ENCODE peak calls at places on chromosomes 5 and 9, in six cellular contexts. One of them, this sample, is unnamed.

GRCh38 chr5:83632874-83633273 is 87.8 kb downstream of the HAPLN1 start:
- DNase-seq in lung: no peak
- DNase-seq in RKO: no peak
- DNase-seq in HS-5: peak; percentile 73
- DNase-seq in AG09319: no peak
- DNase-seq in substantia nigra: no peak
- DNase-seq in this sample: no peak

GRCh38 chr9:124660341-124660801 is 110.7 kb downstream of the NR6A1 start:
- DNase-seq in substantia nigra: peak; percentile 26
- DNase-seq in HS-5: no peak
- DNase-seq in RKO: no peak
- DNase-seq in AG09319: no peak
- DNase-seq in lung: no peak
- DNase-seq in this sample: no peak

GRCh38 chr5:106680330-106680729 is 990.4 kb downstream of the EFNA5 start:
- DNase-seq in HS-5: no peak
- DNase-seq in AG09319: no peak
- DNase-seq in substantia nigra: no peak
- DNase-seq in RKO: no peak
- DNase-seq in lung: no peak
- DNase-seq in this sample: no peak

GRCh38 chr5:34655354-34655991 is 655 bp upstream of the RAI14 start:
- DNase-seq in RKO: peak; percentile 27
- DNase-seq in AG09319: peak; percentile 63
- DNase-seq in lung: peak; percentile 40
- DNase-seq in HS-5: peak; percentile 51
- DNase-seq in substantia nigra: peak; percentile 36
- DNase-seq in this sample: peak; percentile 64

GRCh38 chr9:121282309-121283071 is 14.5 kb downstream of the GSN start:
- DNase-seq in lung: peak; percentile 48
- DNase-seq in RKO: no peak
- DNase-seq in HS-5: no peak
- DNase-seq in AG09319: no peak
- DNase-seq in substantia nigra: peak; percentile 70
- DNase-seq in this sample: no peak

GRCh38 chr9:129282308-129283211 is 104.5 kb upstream of the IER5L start:
- DNase-seq in substantia nigra: no peak
- DNase-seq in HS-5: no peak
- DNase-seq in lung: no peak
- DNase-seq in AG09319: no peak
- DNase-seq in RKO: no peak
- DNase-seq in this sample: peak; percentile 41

GRCh38 chr9:71891557-71892189 is 19.3 kb downstream of the ABHD17B start:
- DNase-seq in HS-5: no peak
- DNase-seq in RKO: no peak
- DNase-seq in substantia nigra: no peak
- DNase-seq in AG09319: no peak
- DNase-seq in lung: no peak
- DNase-seq in this sample: no peak

GRCh38 chr9:22079873-22080341 is 70.8 kb upstream of the CDKN2B start:
- DNase-seq in HS-5: no peak
- DNase-seq in AG09319: no peak
- DNase-seq in substantia nigra: no peak
- DNase-seq in RKO: no peak
- DNase-seq in lung: no peak
- DNase-seq in this sample: no peak

GRCh38 chr5:40603378-40603777 is 76.3 kb upstream of the PTGER4 start:
- DNase-seq in AG09319: no peak
- DNase-seq in HS-5: no peak
- DNase-seq in RKO: no peak
- DNase-seq in lung: no peak
- DNase-seq in substantia nigra: no peak
- DNase-seq in this sample: no peak

GRCh38 chr5:132747064-132747692 is at the start of gene CCNI2:
- DNase-seq in AG09319: no peak
- DNase-seq in RKO: no peak
- DNase-seq in lung: no peak
- DNase-seq in substantia nigra: no peak
- DNase-seq in HS-5: no peak
- DNase-seq in this sample: no peak

GRCh38 chr5:138536665-138537315 is 6.2 kb downstream of the ETF1 start:
- DNase-seq in lung: no peak
- DNase-seq in RKO: no peak
- DNase-seq in HS-5: no peak
- DNase-seq in AG09319: no peak
- DNase-seq in substantia nigra: no peak
- DNase-seq in this sample: no peak

GRCh38 chr9:17470015-17470414 is 108.9 kb upstream of the SH3GL2 start:
- DNase-seq in substantia nigra: no peak
- DNase-seq in RKO: no peak
- DNase-seq in HS-5: no peak
- DNase-seq in lung: no peak
- DNase-seq in AG09319: no peak
- DNase-seq in this sample: no peak

GRCh38 chr9:89884356-89885083 is 279.7 kb downstream of the GADD45G start:
- DNase-seq in HS-5: no peak
- DNase-seq in substantia nigra: no peak
- DNase-seq in RKO: no peak
- DNase-seq in lung: no peak
- DNase-seq in AG09319: no peak
- DNase-seq in this sample: peak; percentile 29

GRCh38 chr5:6785861-6786180 is 72.6 kb downstream of the TENT4A start:
- DNase-seq in RKO: no peak
- DNase-seq in AG09319: no peak
- DNase-seq in lung: no peak
- DNase-seq in substantia nigra: no peak
- DNase-seq in HS-5: no peak
- DNase-seq in this sample: no peak

GRCh38 chr5:170076211-170076610 is 29.5 kb upstream of the FOXI1 start:
- DNase-seq in AG09319: no peak
- DNase-seq in lung: no peak
- DNase-seq in HS-5: no peak
- DNase-seq in RKO: no peak
- DNase-seq in substantia nigra: no peak
- DNase-seq in this sample: no peak